ENCODE peak calls at places on chromosomes 5 and 9, in seven cellular contexts. Q, Y, F, K, V, A and J are unnamed samples.

GRCh38 chr5:6455571-6456200 is 7.0 kb downstream of the UBE2QL1 start:
- DNase-seq in Q (no peak), K (no peak), A (no peak), V (no peak), Y (no peak), F (no peak), J (no peak)

GRCh38 chr5:32639943-32640342 is 54.6 kb downstream of the SUB1 start:
- DNase-seq in K (peak), V (no peak), Q (no peak), F (no peak), A (no peak), Y (no peak), J (no peak)

GRCh38 chr5:120443607-120444006 is 20.5 kb upstream of the PRR16 start:
- DNase-seq in K (no peak), F (no peak), V (no peak), Q (no peak), Y (no peak), A (no peak), J (no peak)

GRCh38 chr5:140547508-140548299 is at the start of gene EIF4EBP3:
- DNase-seq in Y (peak), A (peak), F (peak), V (peak), Q (no peak), K (peak), J (peak)

GRCh38 chr9:127980056-127980705 is 608 bp downstream of the EEIG1 start:
- DNase-seq in Y (no peak), Q (no peak), V (peak), A (peak), F (peak), K (peak), J (no peak)

GRCh38 chr9:135612981-135613910 is 26.1 kb downstream of the GLT6D1 start:
- DNase-seq in K (no peak), A (no peak), Y (no peak), Q (peak), V (no peak), F (no peak), J (no peak)

GRCh38 chr9:34957492-34958410 is at the start of gene PHF24:
- DNase-seq in K (no peak), Q (peak), A (no peak), Y (no peak), F (no peak), V (peak), J (no peak)

GRCh38 chr5:134609232-134609851 is 23.3 kb downstream of the SAR1B start:
- DNase-seq in Q (no peak), V (no peak), F (no peak), Y (no peak), A (no peak), K (no peak), J (no peak)

GRCh38 chr5:177402271-177403043 is 2.0 kb upstream of the PFN3 start:
- DNase-seq in A (no peak), Q (peak), V (peak), F (no peak), K (peak), Y (no peak), J (no peak)

GRCh38 chr9:86978986-86979385 is 31.7 kb upstream of the GAS1 start:
- DNase-seq in K (no peak), A (no peak), Q (no peak), V (no peak), F (no peak), Y (no peak), J (no peak)

GRCh38 chr9:81113408-81114124 is 575.8 kb downstream of the TLE1 start:
- DNase-seq in A (peak), Y (no peak), V (no peak), Q (no peak), K (no peak), F (no peak), J (no peak)

GRCh38 chr9:124259273-124260078 is 1.7 kb downstream of the NEK6 start:
- DNase-seq in Y (no peak), K (peak), F (peak), A (no peak), Q (no peak), V (no peak), J (peak)

GRCh38 chr5:27402828-27403227 is 364.4 kb upstream of the CDH9 start:
- DNase-seq in A (no peak), K (no peak), V (no peak), Y (no peak), F (no peak), Q (no peak), J (no peak)

GRCh38 chr5:159913048-159913447 is 3.2 kb upstream of the ADRA1B start:
- DNase-seq in F (peak), Y (no peak), A (no peak), V (no peak), K (peak), Q (no peak), J (no peak)

GRCh38 chr5:119011186-119011585 is 22.8 kb upstream of the DTWD2 start:
- DNase-seq in A (no peak), K (no peak), V (no peak), Q (no peak), F (no peak), Y (no peak), J (no peak)

GRCh38 chr5:54590824-54591223 is 73.3 kb downstream of the SNX18 start:
- DNase-seq in A (peak), Q (no peak), K (no peak), V (no peak), F (no peak), Y (no peak), J (no peak)

GRCh38 chr9:128188209-128188608 is 3.2 kb downstream of the CIZ1 start:
- DNase-seq in Y (no peak), K (no peak), A (no peak), F (no peak), V (no peak), Q (no peak), J (no peak)

GRCh38 chr5:157671592-157672330 is 428 bp downstream of the C5orf52 start:
- DNase-seq in K (no peak), Y (no peak), A (no peak), V (peak), F (no peak), Q (no peak), J (no peak)

GRCh38 chr9:121779381-121780117 is 128.1 kb downstream of the DAB2IP start:
- DNase-seq in V (no peak), F (peak), K (no peak), Q (no peak), Y (no peak), A (peak), J (peak)

GRCh38 chr9:134971196-134971595 is 53.5 kb upstream of the FCN1 start:
- DNase-seq in K (no peak), A (no peak), Q (no peak), F (no peak), Y (no peak), V (no peak), J (no peak)

GRCh38 chr9:34059231-34059720 is 10.6 kb upstream of the UBAP2 start:
- DNase-seq in V (no peak), Y (no peak), K (no peak), F (no peak), A (no peak), Q (no peak), J (no peak)

GRCh38 chr5:58606064-58606463 is 23.2 kb downstream of the RAB3C start:
- DNase-seq in Q (no peak), F (no peak), Y (no peak), K (no peak), V (no peak), A (no peak), J (no peak)

GRCh38 chr9:78707481-78707977 is 410.6 kb downstream of the PSAT1 start:
- DNase-seq in Y (no peak), A (no peak), F (no peak), V (no peak), K (peak), Q (no peak), J (no peak)

GRCh38 chr5:39780341-39780740 is 355.6 kb upstream of the DAB2 start:
- DNase-seq in K (peak), F (no peak), A (no peak), Y (no peak), Q (no peak), V (peak), J (no peak)

GRCh38 chr5:52709171-52709925 is 78.4 kb upstream of the ITGA1 start:
- DNase-seq in Q (no peak), V (no peak), F (no peak), K (peak), Y (no peak), A (no peak), J (no peak)

GRCh38 chr9:88007291-88007650 is 32.9 kb upstream of the CDK20 start:
- DNase-seq in V (peak), Y (no peak), Q (no peak), K (no peak), A (no peak), F (no peak), J (no peak)